ENCODE peak calls at places on chromosome 6, in ten cellular contexts. B is GM04504, T is GM23248, O is ureter, K is BJ, F is dermis microvascular lymphatic vessel endothelial cell, E is hepatocyte, U is foreskin fibroblast, J is KG1, G is T-helper 17 cell. W is an unnamed sample.

GRCh38 chr6:106324726-106325335 is 729 bp downstream of the ATG5 start:
- DNase-seq in F (no peak), E (no peak), K (no peak), B (no peak), G (no peak), T (peak), O (no peak), U (no peak), J (peak), W (no peak)

GRCh38 chr6:149513915-149514314 is 29.1 kb upstream of the ZC3H12D start:
- DNase-seq in F (no peak), J (no peak), G (no peak), U (no peak), T (no peak), O (no peak), B (no peak), E (no peak), K (no peak), W (no peak)

GRCh38 chr6:35514587-35514986 is 1.9 kb upstream of the TULP1 start:
- DNase-seq in J (no peak), B (no peak), T (no peak), F (no peak), U (no peak), E (no peak), K (no peak), G (no peak), O (no peak), W (no peak)

GRCh38 chr6:87110639-87111038 is 15.7 kb upstream of the CGA start:
- DNase-seq in B (no peak), G (no peak), U (no peak), J (no peak), O (no peak), F (no peak), K (no peak), T (no peak), E (no peak), W (no peak)

GRCh38 chr6:16206595-16207037 is 31.8 kb upstream of the GMPR start:
- DNase-seq in O (peak), U (peak), T (peak), G (no peak), B (peak), K (peak), E (peak), J (peak), F (peak), W (no peak)

GRCh38 chr6:107735906-107736635 is 88.0 kb downstream of the SCML4 start:
- DNase-seq in U (no peak), F (no peak), G (no peak), J (no peak), K (no peak), O (no peak), B (no peak), T (no peak), E (no peak), W (no peak)

GRCh38 chr6:79240509-79240908 is 6.0 kb upstream of the HMGN3 start:
- DNase-seq in G (no peak), O (no peak), T (no peak), J (no peak), E (no peak), K (no peak), B (no peak), F (no peak), U (no peak), W (no peak)

GRCh38 chr6:121838842-121839241 is 403.4 kb downstream of the GJA1 start:
- DNase-seq in F (no peak), E (peak), U (no peak), G (no peak), O (no peak), K (no peak), T (no peak), B (no peak), J (peak), W (peak)

GRCh38 chr6:53703047-53703446 is 37.5 kb upstream of the KLHL31 start:
- DNase-seq in G (no peak), B (no peak), U (no peak), O (no peak), T (no peak), F (no peak), K (no peak), E (no peak), J (no peak), W (no peak)

GRCh38 chr6:32439708-32440214 is at the start of gene HLA-DRA:
- DNase-seq in O (peak), K (peak), U (peak), B (peak), T (peak), G (no peak), E (peak), F (peak), J (peak), W (no peak)

GRCh38 chr6:163428373-163428772 is 13.9 kb downstream of the QKI start:
- DNase-seq in F (no peak), G (no peak), B (no peak), U (no peak), K (no peak), E (no peak), T (no peak), J (no peak), O (no peak), W (no peak)

GRCh38 chr6:22929228-22929627 is 359.9 kb downstream of the HDGFL1 start:
- DNase-seq in E (no peak), J (no peak), T (peak), O (no peak), K (no peak), B (no peak), G (no peak), U (peak), F (no peak), W (peak)

GRCh38 chr6:136968831-136969230 is 46.7 kb downstream of the SLC35D3 start:
- DNase-seq in T (no peak), G (no peak), K (no peak), U (no peak), O (no peak), B (no peak), F (peak), J (no peak), E (no peak), W (no peak)

GRCh38 chr6:88989215-88989614 is 25.8 kb upstream of the RNGTT start:
- DNase-seq in O (no peak), J (no peak), U (no peak), G (no peak), B (no peak), K (no peak), T (no peak), E (peak), F (no peak), W (no peak)

GRCh38 chr6:11380969-11381744 is 148.7 kb upstream of the NEDD9 start:
- DNase-seq in K (no peak), G (no peak), J (no peak), B (no peak), O (no peak), E (no peak), U (no peak), T (no peak), F (no peak), W (no peak)

GRCh38 chr6:31352497-31353368 is 4.2 kb downstream of the HLA-B start:
- DNase-seq in J (no peak), T (no peak), G (no peak), B (no peak), E (no peak), O (no peak), U (no peak), F (no peak), K (no peak), W (no peak)

GRCh38 chr6:6941201-6941600 is 166.6 kb upstream of the RREB1 start:
- DNase-seq in O (no peak), G (no peak), J (no peak), U (no peak), E (no peak), K (no peak), T (no peak), F (no peak), B (no peak), W (no peak)

GRCh38 chr6:20437639-20438038 is 36.0 kb downstream of the E2F3 start:
- DNase-seq in F (no peak), U (no peak), O (no peak), B (no peak), G (no peak), E (no peak), J (no peak), T (no peak), K (no peak), W (no peak)

GRCh38 chr6:122068291-122068769 is 331.1 kb upstream of the HSF2 start:
- DNase-seq in F (no peak), J (no peak), B (no peak), T (no peak), K (no peak), U (no peak), G (no peak), O (no peak), E (no peak), W (no peak)

GRCh38 chr6:111030008-111031006 is 48.5 kb downstream of the RPF2 start:
- DNase-seq in E (peak), G (no peak), U (peak), O (no peak), F (no peak), K (no peak), T (peak), J (no peak), B (no peak), W (no peak)

GRCh38 chr6:119255492-119255891 is 94.1 kb downstream of the MAN1A1 start:
- DNase-seq in E (no peak), K (no peak), O (no peak), B (no peak), J (no peak), U (no peak), G (no peak), F (no peak), T (no peak), W (no peak)

GRCh38 chr6:125512621-125513020 is 210.9 kb upstream of the HDDC2 start:
- DNase-seq in B (no peak), O (no peak), J (no peak), E (no peak), T (peak), G (no peak), U (no peak), F (no peak), K (no peak), W (no peak)

GRCh38 chr6:136365781-136366354 is 76.2 kb upstream of the BCLAF1 start:
- DNase-seq in K (no peak), B (no peak), O (peak), E (no peak), U (no peak), T (no peak), J (no peak), F (no peak), G (no peak), W (peak)

GRCh38 chr6:33802186-33803061 is 1.4 kb downstream of the MLN start:
- DNase-seq in G (no peak), J (no peak), E (no peak), U (no peak), K (no peak), T (no peak), F (no peak), B (no peak), O (no peak), W (no peak)

GRCh38 chr6:34718867-34719441 is 22.4 kb upstream of the ILRUN start:
- DNase-seq in O (no peak), K (no peak), E (no peak), T (peak), B (no peak), J (no peak), G (no peak), U (no peak), F (no peak), W (no peak)

GRCh38 chr6:79277109-79277508 is 42.6 kb upstream of the HMGN3 start:
- DNase-seq in E (no peak), K (no peak), G (no peak), F (no peak), B (no peak), J (no peak), U (peak), T (peak), O (no peak), W (no peak)

GRCh38 chr6:12228447-12229146 is 61.6 kb upstream of the EDN1 start:
- DNase-seq in E (peak), J (no peak), T (no peak), U (no peak), O (no peak), G (no peak), F (no peak), K (no peak), B (no peak), W (no peak)

GRCh38 chr6:88493717-88494116 is 327.6 kb upstream of the CNR1 start:
- DNase-seq in J (no peak), O (no peak), F (no peak), U (no peak), B (no peak), T (no peak), G (no peak), K (no peak), E (no peak), W (no peak)

GRCh38 chr6:13256614-13257013 is 71.7 kb downstream of the TBC1D7 start:
- DNase-seq in T (no peak), E (no peak), U (peak), B (no peak), J (no peak), K (no peak), O (no peak), G (no peak), F (no peak), W (no peak)

GRCh38 chr6:90940812-90941481 is 354.1 kb upstream of the MAP3K7 start:
- DNase-seq in T (peak), U (no peak), J (peak), F (peak), E (peak), K (peak), G (no peak), B (peak), O (no peak), W (peak)

GRCh38 chr6:45922728-45923351 is 92.8 kb downstream of the CLIC5 start:
- DNase-seq in E (peak), J (peak), B (peak), T (peak), O (peak), F (peak), K (no peak), U (peak), G (peak), W (peak)

GRCh38 chr6:9095671-9096260 is 660.4 kb upstream of the SLC35B3 start:
- DNase-seq in U (no peak), F (no peak), K (no peak), G (no peak), T (no peak), E (no peak), J (no peak), B (no peak), O (no peak), W (no peak)

GRCh38 chr6:167835260-167835659 is 8.5 kb downstream of the AFDN start:
- DNase-seq in E (no peak), J (no peak), B (no peak), G (no peak), K (no peak), T (no peak), U (no peak), F (no peak), O (no peak), W (no peak)

GRCh38 chr6:159074120-159074684 is 29.4 kb upstream of the TAGAP start:
- DNase-seq in K (no peak), F (no peak), O (no peak), G (no peak), T (peak), U (peak), J (no peak), B (no peak), E (peak), W (peak)

GRCh38 chr6:81748946-81749345 is 3.5 kb downstream of the TENT5A start:
- DNase-seq in F (no peak), T (peak), B (no peak), O (no peak), J (no peak), U (no peak), E (no peak), K (no peak), G (no peak), W (no peak)

GRCh38 chr6:155026366-155027045 is 31.4 kb downstream of the TIAM2 start:
- DNase-seq in O (peak), G (no peak), J (no peak), T (peak), U (peak), B (peak), K (no peak), F (no peak), E (peak), W (no peak)